ENCODE peak calls at places on chromosomes 6 and 20, in four cellular contexts. One of them, this sample, is unnamed.

GRCh38 chr20:58696411-58696961 is 3.9 kb downstream of the NPEPL1 start:
- DNase-seq in pancreas: no peak
- DNase-seq in fibroblast of mammary gland: no peak
- DNase-seq in epithelial cell of esophagus: no peak
- DNase-seq in this sample: peak; percentile 32

GRCh38 chr6:166476061-166476591 is 93.4 kb upstream of the MPC1 start:
- DNase-seq in pancreas: no peak
- DNase-seq in fibroblast of mammary gland: no peak
- DNase-seq in epithelial cell of esophagus: no peak
- DNase-seq in this sample: no peak

GRCh38 chr20:16608265-16608636 is 35.0 kb upstream of the KIF16B start:
- DNase-seq in pancreas: peak; percentile 31
- DNase-seq in fibroblast of mammary gland: peak; percentile 6
- DNase-seq in epithelial cell of esophagus: no peak
- DNase-seq in this sample: no peak

GRCh38 chr6:107871981-107872380 is 47.9 kb upstream of the SCML4 start:
- DNase-seq in pancreas: no peak
- DNase-seq in fibroblast of mammary gland: peak; percentile 31
- DNase-seq in epithelial cell of esophagus: no peak
- DNase-seq in this sample: no peak

GRCh38 chr20:57277398-57278105 is 11.1 kb upstream of the BMP7 start:
- DNase-seq in pancreas: no peak
- DNase-seq in fibroblast of mammary gland: no peak
- DNase-seq in epithelial cell of esophagus: no peak
- DNase-seq in this sample: no peak

GRCh38 chr6:71888720-71889340 is 2.5 kb downstream of the RIMS1 start:
- DNase-seq in pancreas: no peak
- DNase-seq in fibroblast of mammary gland: no peak
- DNase-seq in epithelial cell of esophagus: no peak
- DNase-seq in this sample: no peak

GRCh38 chr6:135144678-135145508 is 36.2 kb upstream of the MYB start:
- DNase-seq in pancreas: no peak
- DNase-seq in fibroblast of mammary gland: peak; percentile 40
- DNase-seq in epithelial cell of esophagus: peak; percentile 50
- DNase-seq in this sample: no peak

GRCh38 chr6:43052842-43053544 is 658 bp downstream of the CUL7 start:
- DNase-seq in pancreas: peak; percentile 43
- DNase-seq in fibroblast of mammary gland: no peak
- DNase-seq in epithelial cell of esophagus: peak; percentile 21
- DNase-seq in this sample: no peak

GRCh38 chr6:110255356-110255755 is 75.1 kb downstream of the CDC40 start:
- DNase-seq in pancreas: no peak
- DNase-seq in fibroblast of mammary gland: peak; percentile 26
- DNase-seq in epithelial cell of esophagus: peak; percentile 51
- DNase-seq in this sample: no peak

GRCh38 chr6:100366419-100366818 is 98.3 kb downstream of the SIM1 start:
- DNase-seq in pancreas: no peak
- DNase-seq in fibroblast of mammary gland: peak; percentile 91
- DNase-seq in epithelial cell of esophagus: peak; percentile 92
- DNase-seq in this sample: no peak

GRCh38 chr20:8318999-8319614 is 187.0 kb downstream of the PLCB1 start:
- DNase-seq in pancreas: no peak
- DNase-seq in fibroblast of mammary gland: no peak
- DNase-seq in epithelial cell of esophagus: no peak
- DNase-seq in this sample: no peak

GRCh38 chr6:63584125-63584514 is 11.8 kb downstream of the LOC128125822 start:
- DNase-seq in pancreas: no peak
- DNase-seq in fibroblast of mammary gland: peak; percentile 62
- DNase-seq in epithelial cell of esophagus: no peak
- DNase-seq in this sample: no peak

GRCh38 chr6:115896538-115897129 is 164.1 kb downstream of the FRK start:
- DNase-seq in pancreas: no peak
- DNase-seq in fibroblast of mammary gland: peak; percentile 53
- DNase-seq in epithelial cell of esophagus: peak; percentile 52
- DNase-seq in this sample: no peak

GRCh38 chr6:30061766-30062458 is 847 bp downstream of the POLR1H start:
- DNase-seq in pancreas: peak; percentile 33
- DNase-seq in fibroblast of mammary gland: peak; percentile 36
- DNase-seq in epithelial cell of esophagus: peak; percentile 36
- DNase-seq in this sample: peak; percentile 60

GRCh38 chr6:166489301-166490155 is 97.0 kb downstream of the RAMACL start:
- DNase-seq in pancreas: no peak
- DNase-seq in fibroblast of mammary gland: no peak
- DNase-seq in epithelial cell of esophagus: no peak
- DNase-seq in this sample: no peak

GRCh38 chr20:15654208-15654649 is 919.0 kb downstream of the KIF16B start:
- DNase-seq in pancreas: peak; percentile 51
- DNase-seq in fibroblast of mammary gland: peak; percentile 52
- DNase-seq in epithelial cell of esophagus: peak; percentile 72
- DNase-seq in this sample: no peak

GRCh38 chr20:44438782-44439181 is 36.9 kb upstream of the TTPAL start:
- DNase-seq in pancreas: no peak
- DNase-seq in fibroblast of mammary gland: no peak
- DNase-seq in epithelial cell of esophagus: no peak
- DNase-seq in this sample: no peak

GRCh38 chr20:8798505-8798904 is 270.4 kb upstream of the PLCB4 start:
- DNase-seq in pancreas: no peak
- DNase-seq in fibroblast of mammary gland: peak; percentile 76
- DNase-seq in epithelial cell of esophagus: no peak
- DNase-seq in this sample: no peak

GRCh38 chr6:16292942-16293341 is 54.6 kb downstream of the GMPR start:
- DNase-seq in pancreas: no peak
- DNase-seq in fibroblast of mammary gland: no peak
- DNase-seq in epithelial cell of esophagus: peak; percentile 58
- DNase-seq in this sample: no peak

GRCh38 chr6:75458895-75459294 is 34.7 kb downstream of the FILIP1 start:
- DNase-seq in pancreas: no peak
- DNase-seq in fibroblast of mammary gland: peak; percentile 94
- DNase-seq in epithelial cell of esophagus: peak; percentile 76
- DNase-seq in this sample: no peak

GRCh38 chr6:138656278-138656803 is 117.2 kb upstream of the CCDC28A start:
- DNase-seq in pancreas: no peak
- DNase-seq in fibroblast of mammary gland: no peak
- DNase-seq in epithelial cell of esophagus: no peak
- DNase-seq in this sample: no peak

GRCh38 chr6:3228046-3228671 is 706 bp upstream of the TUBB2B start:
- DNase-seq in pancreas: peak; percentile 44
- DNase-seq in fibroblast of mammary gland: no peak
- DNase-seq in epithelial cell of esophagus: no peak
- DNase-seq in this sample: no peak

GRCh38 chr6:15615837-15616236 is 47.0 kb downstream of the DTNBP1 start:
- DNase-seq in pancreas: no peak
- DNase-seq in fibroblast of mammary gland: no peak
- DNase-seq in epithelial cell of esophagus: peak; percentile 31
- DNase-seq in this sample: no peak

GRCh38 chr6:129212081-129212480 is 329.1 kb downstream of the LAMA2 start:
- DNase-seq in pancreas: no peak
- DNase-seq in fibroblast of mammary gland: no peak
- DNase-seq in epithelial cell of esophagus: no peak
- DNase-seq in this sample: no peak

GRCh38 chr20:53839423-53840176 is 230.8 kb downstream of the BCAS1 start:
- DNase-seq in pancreas: peak; percentile 63
- DNase-seq in fibroblast of mammary gland: no peak
- DNase-seq in epithelial cell of esophagus: no peak
- DNase-seq in this sample: peak; percentile 71

GRCh38 chr6:163688971-163689370 is 274.5 kb downstream of the QKI start:
- DNase-seq in pancreas: no peak
- DNase-seq in fibroblast of mammary gland: peak; percentile 54
- DNase-seq in epithelial cell of esophagus: peak; percentile 15
- DNase-seq in this sample: no peak

GRCh38 chr6:165846123-165846966 is 183.3 kb upstream of the PDE10A start:
- DNase-seq in pancreas: no peak
- DNase-seq in fibroblast of mammary gland: no peak
- DNase-seq in epithelial cell of esophagus: no peak
- DNase-seq in this sample: no peak

GRCh38 chr6:7201732-7202541 is 94.2 kb downstream of the RREB1 start:
- DNase-seq in pancreas: no peak
- DNase-seq in fibroblast of mammary gland: no peak
- DNase-seq in epithelial cell of esophagus: peak; percentile 15
- DNase-seq in this sample: no peak

GRCh38 chr6:147579667-147580066 is 71.2 kb downstream of the SAMD5 start:
- DNase-seq in pancreas: no peak
- DNase-seq in fibroblast of mammary gland: no peak
- DNase-seq in epithelial cell of esophagus: no peak
- DNase-seq in this sample: no peak

GRCh38 chr20:33693741-33694645 is 7.8 kb upstream of the E2F1 start:
- DNase-seq in pancreas: no peak
- DNase-seq in fibroblast of mammary gland: no peak
- DNase-seq in epithelial cell of esophagus: no peak
- DNase-seq in this sample: no peak

GRCh38 chr20:50464026-50464724 is 46.0 kb upstream of the PTPN1 start:
- DNase-seq in pancreas: peak; percentile 69
- DNase-seq in fibroblast of mammary gland: peak; percentile 56
- DNase-seq in epithelial cell of esophagus: peak; percentile 41
- DNase-seq in this sample: peak; percentile 47

GRCh38 chr20:53187402-53187801 is 215.2 kb downstream of the TSHZ2 start:
- DNase-seq in pancreas: no peak
- DNase-seq in fibroblast of mammary gland: no peak
- DNase-seq in epithelial cell of esophagus: no peak
- DNase-seq in this sample: no peak

GRCh38 chr20:49284818-49285217 is 7.0 kb upstream of the ZNFX1 start:
- DNase-seq in pancreas: no peak
- DNase-seq in fibroblast of mammary gland: no peak
- DNase-seq in epithelial cell of esophagus: no peak
- DNase-seq in this sample: no peak
- H3K4me3 ChIP-seq in pancreas: no peak overlapping the region
- H3K4me3 ChIP-seq in fibroblast of mammary gland: no peak overlapping the region
- H3K4me3 ChIP-seq in epithelial cell of esophagus: no peak overlapping the region
- H3K4me3 ChIP-seq in this sample: no peak overlapping the region

DNA sequence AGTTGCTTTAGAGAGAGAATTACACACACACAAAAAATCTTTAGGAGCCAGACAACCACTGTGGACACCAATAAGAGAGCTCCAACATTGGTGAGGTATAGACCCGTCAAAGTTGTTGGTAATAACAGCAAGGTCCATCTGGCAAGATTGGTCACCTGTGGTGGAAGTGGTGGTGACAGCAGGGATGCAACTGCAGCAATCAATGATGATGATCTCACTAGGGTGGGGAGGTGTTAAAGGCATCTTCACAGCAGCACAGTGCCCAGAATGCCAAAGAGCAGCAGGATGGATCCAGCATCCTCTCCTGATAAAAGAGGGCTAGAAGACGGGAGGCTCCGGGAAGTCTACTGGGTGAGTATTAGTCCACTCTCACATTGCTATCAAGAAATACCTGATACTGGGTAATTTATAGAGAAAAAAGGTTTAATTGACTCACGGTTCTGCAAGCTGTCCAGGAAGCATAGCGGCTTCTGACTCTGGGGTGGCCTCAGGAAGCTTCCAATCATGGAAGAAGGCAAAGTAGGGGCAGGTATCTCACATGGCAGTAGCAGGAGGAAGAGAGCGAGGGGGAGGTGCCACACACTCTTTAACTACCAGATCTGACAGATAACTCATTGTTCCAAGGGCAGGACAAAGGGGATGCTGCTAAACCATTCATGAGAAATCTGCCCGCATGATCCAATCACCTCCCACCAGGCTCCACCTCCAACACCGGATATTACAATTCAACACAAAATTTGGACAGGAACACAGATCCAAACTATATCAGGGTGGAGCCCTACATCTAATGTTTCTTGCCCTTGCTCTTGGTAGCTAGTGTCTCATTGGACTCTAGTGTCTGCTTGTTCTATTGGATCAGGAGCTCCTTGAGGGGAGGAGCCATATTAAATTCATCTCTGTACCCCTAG is 48.9 kb downstream of the KLHL31 start:
- DNase-seq in pancreas: no peak
- DNase-seq in fibroblast of mammary gland: no peak
- DNase-seq in epithelial cell of esophagus: no peak
- DNase-seq in this sample: no peak
- H3K4me3 ChIP-seq in pancreas: no peak overlapping the region
- H3K4me3 ChIP-seq in fibroblast of mammary gland: no peak overlapping the region
- H3K4me3 ChIP-seq in epithelial cell of esophagus: no peak overlapping the region
- H3K4me3 ChIP-seq in this sample: no peak overlapping the region

GRCh38 chr20:18590163-18590562 is 2.3 kb downstream of the DTD1 start:
- DNase-seq in pancreas: no peak
- DNase-seq in fibroblast of mammary gland: no peak
- DNase-seq in epithelial cell of esophagus: no peak
- DNase-seq in this sample: no peak

GRCh38 chr20:18588554-18589043 is 745 bp downstream of the DTD1 start:
- DNase-seq in pancreas: no peak
- DNase-seq in fibroblast of mammary gland: no peak
- DNase-seq in epithelial cell of esophagus: no peak
- DNase-seq in this sample: peak; percentile 7

GRCh38 chr20:18585134-18585533 is 2.7 kb upstream of the DTD1 start:
- DNase-seq in pancreas: no peak
- DNase-seq in fibroblast of mammary gland: peak; percentile 21
- DNase-seq in epithelial cell of esophagus: peak; percentile 74
- DNase-seq in this sample: no peak

DNA sequence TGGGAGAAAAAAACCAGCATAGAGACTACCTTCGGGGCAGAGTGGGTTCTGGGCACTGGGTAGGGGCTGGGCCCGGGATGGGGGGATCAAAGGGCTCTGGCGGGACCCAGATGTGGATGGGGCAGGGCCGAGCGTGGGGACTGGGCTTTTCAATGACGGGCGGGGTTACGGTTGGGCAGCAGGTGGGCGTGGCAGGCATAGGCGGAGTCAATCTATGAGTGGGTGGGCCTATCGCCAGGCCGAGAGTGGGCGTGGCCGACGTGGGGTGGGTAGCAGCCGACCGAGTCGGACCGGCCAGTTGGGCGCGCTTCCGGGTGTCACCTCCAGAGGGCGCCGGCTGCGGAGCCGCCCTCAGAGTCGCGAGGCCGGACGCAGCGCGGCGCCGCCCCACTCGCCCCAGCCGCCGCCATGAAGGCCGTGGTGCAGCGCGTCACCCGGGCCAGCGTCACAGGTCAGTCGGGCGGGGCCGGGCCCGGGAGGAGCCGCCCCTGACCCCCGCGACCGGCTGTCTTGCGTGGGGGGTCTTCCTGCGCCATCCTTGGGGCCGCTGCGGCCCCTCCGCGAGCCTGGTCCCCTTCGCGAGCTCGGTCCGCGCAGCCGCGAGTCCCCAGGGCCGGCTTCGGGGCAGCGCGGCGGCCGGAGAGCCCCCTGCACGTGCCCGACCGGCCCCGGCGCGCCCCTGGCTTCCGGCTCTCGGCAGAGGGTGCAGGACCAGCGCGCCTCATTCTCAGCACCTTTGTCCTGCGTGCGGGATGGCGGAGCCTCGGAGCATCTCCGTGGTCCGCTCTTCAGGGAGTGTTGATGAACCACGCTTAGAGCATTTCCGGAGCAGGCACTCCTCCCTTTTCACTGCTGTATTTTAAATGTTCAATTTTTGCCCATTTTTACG is at the start of gene DTD1:
- DNase-seq in pancreas: peak; percentile 94
- DNase-seq in fibroblast of mammary gland: peak; percentile 86
- DNase-seq in epithelial cell of esophagus: peak; percentile 87
- DNase-seq in this sample: peak; percentile 53
- H3K4me3 ChIP-seq in pancreas: peak within 1 kb of the TSS; percentile 62
- H3K4me3 ChIP-seq in fibroblast of mammary gland: peak within 1 kb of the TSS; percentile 88
- H3K4me3 ChIP-seq in epithelial cell of esophagus: peak within 1 kb of the TSS; percentile 61
- H3K4me3 ChIP-seq in this sample: peak within 1 kb of the TSS; percentile 83

DNA sequence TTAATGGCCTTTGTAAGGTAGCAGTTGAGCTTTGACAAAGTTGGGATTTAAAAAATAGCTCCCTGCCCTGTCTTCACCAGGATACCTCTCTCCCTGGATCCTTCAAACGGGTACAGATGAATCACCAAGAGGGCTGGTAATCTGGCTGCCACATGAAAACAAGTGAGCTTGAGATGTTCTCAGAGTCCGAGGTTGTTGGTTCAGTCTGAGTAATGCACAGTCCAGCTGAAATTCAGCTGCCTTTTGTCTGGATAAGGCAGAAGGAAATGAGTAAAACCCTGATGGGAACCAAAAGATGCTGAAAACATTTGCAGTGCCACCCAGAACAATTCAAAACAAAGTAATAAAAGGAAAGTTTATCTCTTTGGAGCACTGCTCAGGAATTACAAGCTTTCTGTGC is 86.8 kb downstream of the GJA1 start:
- DNase-seq in pancreas: no peak
- DNase-seq in fibroblast of mammary gland: peak; percentile 97
- DNase-seq in epithelial cell of esophagus: peak; percentile 95
- DNase-seq in this sample: no peak
- H3K4me3 ChIP-seq in pancreas: no peak overlapping the region
- H3K4me3 ChIP-seq in fibroblast of mammary gland: no peak overlapping the region
- H3K4me3 ChIP-seq in epithelial cell of esophagus: no peak overlapping the region
- H3K4me3 ChIP-seq in this sample: no peak overlapping the region

This sample was measured in CD8-positive, alpha-beta T cell.